ENCODE peak calls at places on chromosome 1, in seven cellular contexts. One of them, this sample, is unnamed.

GRCh38 chr1:229131243-229132105 is 139.4 kb upstream of the RAB4A start:
- DNase-seq in LHCN-M2: no peak
- DNase-seq in NCI-H2081: no peak
- DNase-seq in tibial artery: no peak
- DNase-seq in Peyer's patch: no peak
- DNase-seq in stomach: no peak
- DNase-seq in substantia nigra: no peak
- DNase-seq in this sample: no peak

GRCh38 chr1:21517161-21517589 is 8.0 kb downstream of the ALPL start:
- DNase-seq in substantia nigra: no peak
- DNase-seq in LHCN-M2: no peak
- DNase-seq in stomach: no peak
- DNase-seq in NCI-H2081: no peak
- DNase-seq in Peyer's patch: no peak
- DNase-seq in tibial artery: no peak
- DNase-seq in this sample: no peak

GRCh38 chr1:46285730-46286477 is 17.5 kb downstream of the LRRC41 start:
- DNase-seq in Peyer's patch: no peak
- DNase-seq in LHCN-M2: peak
- DNase-seq in stomach: no peak
- DNase-seq in substantia nigra: no peak
- DNase-seq in tibial artery: no peak
- DNase-seq in NCI-H2081: no peak
- DNase-seq in this sample: no peak

GRCh38 chr1:151867785-151868403 is 14.4 kb upstream of the THEM5 start:
- DNase-seq in substantia nigra: no peak
- DNase-seq in stomach: no peak
- DNase-seq in Peyer's patch: no peak
- DNase-seq in LHCN-M2: peak
- DNase-seq in NCI-H2081: no peak
- DNase-seq in tibial artery: no peak
- DNase-seq in this sample: no peak

GRCh38 chr1:172613294-172613693 is 45.6 kb upstream of the FASLG start:
- DNase-seq in stomach: no peak
- DNase-seq in LHCN-M2: peak
- DNase-seq in tibial artery: no peak
- DNase-seq in NCI-H2081: no peak
- DNase-seq in substantia nigra: no peak
- DNase-seq in Peyer's patch: no peak
- DNase-seq in this sample: no peak

GRCh38 chr1:16180291-16180824 is 24.5 kb upstream of the EPHA2 start:
- DNase-seq in Peyer's patch: no peak
- DNase-seq in NCI-H2081: no peak
- DNase-seq in substantia nigra: no peak
- DNase-seq in stomach: no peak
- DNase-seq in LHCN-M2: peak
- DNase-seq in tibial artery: no peak
- DNase-seq in this sample: no peak

GRCh38 chr1:56229183-56229582 is 350.2 kb downstream of the PLPP3 start:
- DNase-seq in stomach: no peak
- DNase-seq in tibial artery: no peak
- DNase-seq in substantia nigra: no peak
- DNase-seq in Peyer's patch: no peak
- DNase-seq in LHCN-M2: no peak
- DNase-seq in NCI-H2081: no peak
- DNase-seq in this sample: no peak

GRCh38 chr1:61005572-61006386 is 76.6 kb upstream of the NFIA start:
- DNase-seq in LHCN-M2: no peak
- DNase-seq in tibial artery: no peak
- DNase-seq in Peyer's patch: no peak
- DNase-seq in substantia nigra: no peak
- DNase-seq in NCI-H2081: no peak
- DNase-seq in stomach: no peak
- DNase-seq in this sample: no peak

GRCh38 chr1:76125441-76126215 is 51.1 kb downstream of the ST6GALNAC3 start:
- DNase-seq in substantia nigra: no peak
- DNase-seq in Peyer's patch: no peak
- DNase-seq in stomach: no peak
- DNase-seq in NCI-H2081: no peak
- DNase-seq in LHCN-M2: no peak
- DNase-seq in tibial artery: no peak
- DNase-seq in this sample: no peak

GRCh38 chr1:153035211-153035610 is 4.2 kb downstream of the SPRR1B start:
- DNase-seq in NCI-H2081: no peak
- DNase-seq in tibial artery: no peak
- DNase-seq in stomach: no peak
- DNase-seq in substantia nigra: no peak
- DNase-seq in LHCN-M2: no peak
- DNase-seq in Peyer's patch: no peak
- DNase-seq in this sample: no peak

This sample was measured in left colon.